ENCODE peak calls at places on chromosomes 5 and 9, in six cellular contexts. Z is uterus, T is ovary, P is esophagus squamous epithelium, O is GM12892, L is tibial nerve. E is an unnamed sample.
A peak's percentile ranks its signal among the peaks of the same experiment; 100 is the strongest.

GRCh38 chr9:20315672-20316071 is 306.6 kb downstream of the MLLT3 start:
- DNase-seq in L (no peak), T (no peak), P (no peak), Z (no peak), O (no peak), E (no peak)

GRCh38 chr5:68479524-68479923 is 264.0 kb downstream of the PIK3R1 start:
- DNase-seq in T (no peak), O (no peak), Z (no peak), P (no peak), L (no peak), E (no peak)

GRCh38 chr9:71647094-71647591 is 121.2 kb downstream of the CEMIP2 start:
- DNase-seq in T (peak; percentile 34), Z (peak; percentile 59), L (peak; percentile 66), O (no peak), P (no peak), E (peak; percentile 77)

GRCh38 chr9:34589656-34590375 is at the start of gene CNTFR:
- DNase-seq in L (no peak), P (no peak), T (peak; percentile 67), Z (peak; percentile 55), O (no peak), E (peak; percentile 66)

GRCh38 chr9:77663754-77664153 is 15.6 kb upstream of the GNA14 start:
- DNase-seq in P (no peak), T (no peak), Z (no peak), O (no peak), L (no peak), E (no peak)

GRCh38 chr9:115109486-115109885 is 8.5 kb downstream of the TNC start:
- DNase-seq in O (no peak), T (no peak), Z (no peak), P (no peak), L (no peak), E (no peak)

GRCh38 chr9:107819772-107820171 is 330.2 kb upstream of the KLF4 start:
- DNase-seq in Z (no peak), T (no peak), P (no peak), O (no peak), L (no peak), E (no peak)

GRCh38 chr5:89276566-89277305 is 393.8 kb upstream of the MEF2C start:
- DNase-seq in Z (no peak), P (no peak), T (no peak), L (no peak), O (no peak), E (no peak)

GRCh38 chr5:131640043-131640856 is 5.2 kb upstream of the RAPGEF6 start:
- DNase-seq in T (no peak), O (no peak), P (no peak), L (no peak), Z (no peak), E (no peak)

GRCh38 chr5:169251685-169252084 is 49.3 kb downstream of the SLIT3 start:
- DNase-seq in L (no peak), Z (no peak), P (no peak), O (no peak), T (no peak), E (no peak)

GRCh38 chr5:90308787-90309585 is 100.6 kb downstream of the CETN3 start:
- DNase-seq in L (no peak), O (no peak), T (no peak), Z (no peak), P (no peak), E (no peak)

GRCh38 chr5:133421394-133421793 is 190.9 kb downstream of the FSTL4 start:
- DNase-seq in P (no peak), Z (no peak), T (no peak), L (no peak), O (peak; percentile 31), E (no peak)

GRCh38 chr5:159741829-159742228 is 174.5 kb upstream of the ADRA1B start:
- DNase-seq in L (no peak), O (no peak), T (no peak), Z (no peak), P (no peak), E (no peak)

GRCh38 chr5:178793156-178793555 is 62.7 kb upstream of the ZNF354A start:
- DNase-seq in O (no peak), Z (no peak), L (no peak), T (no peak), P (no peak), E (no peak)

GRCh38 chr5:138989720-138990119 is 114.6 kb upstream of the LRRTM2 start:
- DNase-seq in L (no peak), T (no peak), Z (no peak), O (no peak), P (no peak), E (no peak)

GRCh38 chr5:115616892-115617291 is 8.9 kb downstream of the TMED7 start:
- DNase-seq in O (no peak), L (no peak), T (no peak), P (no peak), Z (no peak), E (no peak)

GRCh38 chr5:58185397-58186195 is 274.3 kb downstream of the PLK2 start:
- DNase-seq in O (no peak), P (no peak), Z (no peak), L (no peak), T (no peak), E (no peak)

GRCh38 chr5:91302958-91303357 is 80.2 kb downstream of the ARRDC3 start:
- DNase-seq in O (no peak), T (no peak), Z (no peak), L (no peak), P (no peak), E (no peak)

GRCh38 chr9:78694950-78695349 is 398.0 kb downstream of the PSAT1 start:
- DNase-seq in P (no peak), T (no peak), O (no peak), Z (no peak), L (no peak), E (no peak)

GRCh38 chr5:39025456-39025855 is 48.7 kb downstream of the RICTOR start:
- DNase-seq in Z (no peak), L (no peak), O (no peak), T (no peak), P (no peak), E (no peak)

GRCh38 chr5:55894135-55894534 is 43.0 kb downstream of the IL31RA start:
- DNase-seq in O (no peak), T (no peak), P (no peak), Z (no peak), L (no peak), E (no peak)

GRCh38 chr5:16531063-16531667 is 65.6 kb upstream of the ZNF622 start:
- DNase-seq in P (no peak), T (no peak), O (no peak), L (no peak), Z (no peak), E (no peak)

GRCh38 chr5:16534280-16534679 is 68.7 kb upstream of the ZNF622 start:
- DNase-seq in O (no peak), Z (no peak), L (no peak), T (no peak), P (no peak), E (no peak)

GRCh38 chr5:16529319-16529718 is 63.7 kb upstream of the ZNF622 start:
- DNase-seq in T (no peak), L (no peak), O (no peak), P (no peak), Z (no peak), E (no peak)

GRCh38 chr5:16528382-16528849 is 62.8 kb upstream of the ZNF622 start:
- DNase-seq in O (no peak), T (no peak), L (no peak), Z (no peak), P (no peak), E (no peak)
- TF ChIP-seq POLR2A in O (no peak), T (no peak), L (no peak), Z (no peak), P (no peak), E (no peak)

GRCh38 chr9:98011122-98011521 is 28.0 kb downstream of the ANP32B start:
- DNase-seq in Z (no peak), T (no peak), L (no peak), O (no peak), P (no peak), E (no peak)
- TF ChIP-seq POLR2A in Z (no peak), T (no peak), L (no peak), O (no peak), P (no peak), E (no peak)

DNA sequence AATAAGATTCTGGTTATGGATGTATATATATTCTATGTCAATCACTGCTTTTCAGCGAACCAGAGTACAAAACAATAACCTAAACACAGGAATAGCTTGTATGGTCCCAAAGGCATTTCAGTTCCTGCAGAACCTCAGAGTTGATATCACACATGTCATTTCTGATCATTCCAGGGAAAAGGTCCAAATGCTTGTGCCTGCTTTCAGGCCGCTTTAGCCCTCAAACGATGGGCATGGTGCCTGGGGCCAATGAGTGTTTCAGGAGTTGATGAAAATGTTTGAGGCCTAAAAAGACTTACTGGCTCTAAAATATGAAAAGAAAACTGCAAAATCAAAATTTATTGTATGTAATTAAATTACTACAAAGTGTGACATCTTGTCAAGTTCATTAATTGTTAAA is 22.8 kb downstream of the ANGPTL2 start:
- DNase-seq in O (no peak), T (no peak), L (no peak), P (no peak), Z (no peak), E (no peak)
- TF ChIP-seq POLR2A in O (no peak), T (no peak), L (no peak), P (no peak), Z (no peak), E (no peak)

DNA sequence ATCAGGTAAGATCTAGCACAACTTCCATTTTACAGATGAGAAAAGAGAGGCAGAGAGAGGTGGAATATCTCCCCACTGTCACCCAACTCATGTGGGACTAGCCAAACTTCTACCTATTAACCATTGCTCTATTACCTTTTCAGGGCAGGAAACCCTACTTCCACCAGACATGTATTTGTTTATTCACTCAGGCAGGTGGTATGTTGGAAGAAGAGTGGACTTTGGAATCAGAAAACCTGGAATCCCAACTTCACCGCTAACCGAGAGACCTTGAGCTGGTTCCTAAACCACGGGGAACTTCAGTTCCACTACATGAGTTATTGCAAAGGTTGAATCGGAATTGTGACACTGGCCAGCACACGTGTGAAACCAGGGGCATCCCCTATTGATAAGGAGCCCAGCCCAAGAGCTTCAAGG is 5.2 kb upstream of the GLIS3 start:
- DNase-seq in Z (no peak), T (no peak), O (no peak), P (no peak), L (no peak), E (no peak)
- TF ChIP-seq POLR2A in Z (no peak), T (no peak), O (no peak), P (no peak), L (no peak), E (no peak)

GRCh38 chr9:90802534-90802933 is 915 bp downstream of the SYK start:
- DNase-seq in L (no peak), T (no peak), Z (no peak), O (no peak), P (no peak), E (no peak)

GRCh38 chr9:90803860-90804593 is 2.4 kb downstream of the SYK start:
- DNase-seq in Z (no peak), P (no peak), L (no peak), O (no peak), T (no peak), E (no peak)

GRCh38 chr9:90799271-90799860 is 2.3 kb upstream of the SYK start:
- DNase-seq in P (no peak), O (no peak), Z (no peak), L (no peak), T (no peak), E (no peak)

GRCh38 chr9:90801175-90801506 is 478 bp upstream of the SYK start:
- DNase-seq in O (no peak), P (no peak), Z (no peak), L (no peak), T (no peak), E (no peak)

GRCh38 chr9:90801507-90802289 is at the start of gene SYK:
- DNase-seq in L (no peak), P (no peak), Z (no peak), O (peak; percentile 33), T (no peak), E (peak; percentile 96)
- TF ChIP-seq POLR2A in L (no peak), P (peak; percentile 78), Z (peak; percentile 18), O (no peak), T (no peak), E (peak; percentile 68)